ENCODE peak calls at places on chromosomes 6 and 20, in five cellular contexts. One of them, this sample, is unnamed.

GRCh38 chr6:81962198-81962597 is 209.7 kb upstream of the TENT5A start:
- DNase-seq in H1: no peak
- DNase-seq in H9: no peak
- DNase-seq in mesenchymal stem cell: no peak
- DNase-seq in trophoblast cell: no peak
- DNase-seq in this sample: no peak

GRCh38 chr6:57313711-57314471 is 3.5 kb upstream of the PRIM2 start:
- DNase-seq in H9: no peak
- DNase-seq in mesenchymal stem cell: peak
- DNase-seq in H1: no peak
- DNase-seq in trophoblast cell: no peak
- DNase-seq in this sample: no peak

GRCh38 chr6:56808871-56809359 is 146.0 kb upstream of the BEND6 start:
- DNase-seq in H9: no peak
- DNase-seq in H1: no peak
- DNase-seq in trophoblast cell: peak
- DNase-seq in mesenchymal stem cell: peak
- DNase-seq in this sample: no peak

GRCh38 chr20:54115172-54115854 is 44.9 kb upstream of the BCAS1 start:
- DNase-seq in trophoblast cell: no peak
- DNase-seq in H1: no peak
- DNase-seq in mesenchymal stem cell: no peak
- DNase-seq in H9: no peak
- DNase-seq in this sample: no peak

GRCh38 chr20:2742934-2743559 is 50.5 kb downstream of the EBF4 start:
- DNase-seq in H9: peak
- DNase-seq in mesenchymal stem cell: peak
- DNase-seq in H1: peak
- DNase-seq in trophoblast cell: peak
- DNase-seq in this sample: peak

GRCh38 chr20:25247100-25247665 is 702 bp upstream of the PYGB start:
- DNase-seq in H9: peak
- DNase-seq in H1: no peak
- DNase-seq in trophoblast cell: no peak
- DNase-seq in mesenchymal stem cell: peak
- DNase-seq in this sample: peak

GRCh38 chr6:151414641-151415260 is 23.4 kb upstream of the ZBTB2 start:
- DNase-seq in mesenchymal stem cell: no peak
- DNase-seq in H1: no peak
- DNase-seq in H9: no peak
- DNase-seq in trophoblast cell: no peak
- DNase-seq in this sample: no peak

GRCh38 chr20:5480824-5481600 is 164.3 kb upstream of the PROKR2 start:
- DNase-seq in H9: no peak
- DNase-seq in trophoblast cell: no peak
- DNase-seq in mesenchymal stem cell: no peak
- DNase-seq in H1: no peak
- DNase-seq in this sample: no peak

GRCh38 chr20:35630636-35631035 is 15.0 kb downstream of the SPAG4 start:
- DNase-seq in mesenchymal stem cell: no peak
- DNase-seq in H9: peak
- DNase-seq in H1: no peak
- DNase-seq in trophoblast cell: no peak
- DNase-seq in this sample: no peak

GRCh38 chr6:11008821-11009220 is 35.3 kb downstream of the ELOVL2 start:
- DNase-seq in H9: no peak
- DNase-seq in mesenchymal stem cell: peak
- DNase-seq in H1: no peak
- DNase-seq in trophoblast cell: no peak
- DNase-seq in this sample: no peak

GRCh38 chr6:45872827-45873226 is 142.8 kb downstream of the CLIC5 start:
- DNase-seq in mesenchymal stem cell: no peak
- DNase-seq in H9: no peak
- DNase-seq in trophoblast cell: no peak
- DNase-seq in H1: no peak
- DNase-seq in this sample: no peak

GRCh38 chr6:113293106-113293505 is 564.0 kb upstream of the MARCKS start:
- DNase-seq in mesenchymal stem cell: no peak
- DNase-seq in trophoblast cell: no peak
- DNase-seq in H9: no peak
- DNase-seq in H1: no peak
- DNase-seq in this sample: no peak

GRCh38 chr6:165605182-165605875 is 57.7 kb downstream of the PDE10A start:
- DNase-seq in H1: no peak
- DNase-seq in mesenchymal stem cell: no peak
- DNase-seq in H9: no peak
- DNase-seq in trophoblast cell: no peak
- DNase-seq in this sample: no peak

GRCh38 chr20:1301031-1301529 is 27.9 kb downstream of the SDCBP2 start:
- DNase-seq in trophoblast cell: no peak
- DNase-seq in H1: no peak
- DNase-seq in H9: peak
- DNase-seq in mesenchymal stem cell: peak
- DNase-seq in this sample: no peak

GRCh38 chr20:62946918-62947317 is 5.6 kb upstream of the SLC17A9 start:
- DNase-seq in trophoblast cell: no peak
- DNase-seq in mesenchymal stem cell: no peak
- DNase-seq in H1: no peak
- DNase-seq in H9: no peak
- DNase-seq in this sample: no peak

GRCh38 chr20:57439432-57439831 is 48.2 kb downstream of the RBM38 start:
- DNase-seq in H1: no peak
- DNase-seq in H9: no peak
- DNase-seq in mesenchymal stem cell: no peak
- DNase-seq in trophoblast cell: no peak
- DNase-seq in this sample: no peak

GRCh38 chr20:39155996-39156395 is 193.9 kb downstream of the DHX35 start:
- DNase-seq in mesenchymal stem cell: no peak
- DNase-seq in trophoblast cell: no peak
- DNase-seq in H1: no peak
- DNase-seq in H9: no peak
- DNase-seq in this sample: no peak

GRCh38 chr6:3419624-3420272 is 37.1 kb downstream of the SLC22A23 start:
- DNase-seq in H9: no peak
- DNase-seq in H1: no peak
- DNase-seq in mesenchymal stem cell: peak
- DNase-seq in trophoblast cell: peak
- DNase-seq in this sample: no peak

GRCh38 chr6:86934365-86934764 is 3.0 kb upstream of the HTR1E start:
- DNase-seq in mesenchymal stem cell: no peak
- DNase-seq in H9: no peak
- DNase-seq in H1: no peak
- DNase-seq in trophoblast cell: no peak
- DNase-seq in this sample: no peak

GRCh38 chr20:41275181-41275793 is 42.2 kb downstream of the ZHX3 start:
- DNase-seq in mesenchymal stem cell: peak
- DNase-seq in H9: no peak
- DNase-seq in trophoblast cell: no peak
- DNase-seq in H1: no peak
- DNase-seq in this sample: no peak

GRCh38 chr20:10131612-10132345 is 86.9 kb upstream of the SNAP25 start:
- DNase-seq in mesenchymal stem cell: no peak
- DNase-seq in H1: peak
- DNase-seq in H9: peak
- DNase-seq in trophoblast cell: no peak
- DNase-seq in this sample: no peak

GRCh38 chr6:125769147-125769783 is 19.8 kb downstream of the HEY2 start:
- DNase-seq in H9: no peak
- DNase-seq in trophoblast cell: no peak
- DNase-seq in mesenchymal stem cell: no peak
- DNase-seq in H1: no peak
- DNase-seq in this sample: no peak

GRCh38 chr6:168496932-168497331 is 55.9 kb downstream of the SMOC2 start:
- DNase-seq in trophoblast cell: no peak
- DNase-seq in H9: peak
- DNase-seq in H1: no peak
- DNase-seq in mesenchymal stem cell: no peak
- DNase-seq in this sample: no peak

GRCh38 chr20:5402903-5403531 is 86.3 kb upstream of the PROKR2 start:
- DNase-seq in H1: no peak
- DNase-seq in trophoblast cell: no peak
- DNase-seq in H9: peak
- DNase-seq in mesenchymal stem cell: peak
- DNase-seq in this sample: peak

GRCh38 chr6:131597448-131597847 is 24.4 kb downstream of the ARG1 start:
- DNase-seq in H1: no peak
- DNase-seq in H9: no peak
- DNase-seq in trophoblast cell: no peak
- DNase-seq in mesenchymal stem cell: peak
- DNase-seq in this sample: no peak

GRCh38 chr6:169966312-169967181 is 215.1 kb downstream of the ERMARD start:
- DNase-seq in H9: no peak
- DNase-seq in H1: no peak
- DNase-seq in mesenchymal stem cell: no peak
- DNase-seq in trophoblast cell: no peak
- DNase-seq in this sample: no peak

GRCh38 chr20:34302312-34302722 is 838 bp downstream of the AHCY start:
- DNase-seq in H1: no peak
- DNase-seq in trophoblast cell: peak
- DNase-seq in mesenchymal stem cell: peak
- DNase-seq in H9: no peak
- DNase-seq in this sample: no peak

GRCh38 chr20:5127204-5127858 is 523 bp downstream of the CDS2 start:
- DNase-seq in trophoblast cell: no peak
- DNase-seq in H1: no peak
- DNase-seq in mesenchymal stem cell: peak
- DNase-seq in H9: peak
- DNase-seq in this sample: peak

GRCh38 chr6:54892831-54893230 is 46.3 kb downstream of the FAM83B start:
- DNase-seq in mesenchymal stem cell: peak
- DNase-seq in H1: no peak
- DNase-seq in trophoblast cell: no peak
- DNase-seq in H9: no peak
- DNase-seq in this sample: no peak

GRCh38 chr6:67287566-67287965 is 1347.5 kb upstream of the ADGRB3 start:
- DNase-seq in mesenchymal stem cell: no peak
- DNase-seq in H9: no peak
- DNase-seq in trophoblast cell: no peak
- DNase-seq in H1: no peak
- DNase-seq in this sample: no peak

GRCh38 chr6:104404377-104404776 is 455.3 kb downstream of the HACE1 start:
- DNase-seq in trophoblast cell: peak
- DNase-seq in H1: no peak
- DNase-seq in H9: no peak
- DNase-seq in mesenchymal stem cell: no peak
- DNase-seq in this sample: no peak

GRCh38 chr6:134173936-134174789 is 121.7 kb upstream of the SLC2A12 start:
- DNase-seq in H1: no peak
- DNase-seq in H9: peak
- DNase-seq in mesenchymal stem cell: peak
- DNase-seq in trophoblast cell: peak
- DNase-seq in this sample: peak

GRCh38 chr20:13995841-13996240 is 525 bp downstream of the MACROD2 start:
- DNase-seq in H1: no peak
- DNase-seq in mesenchymal stem cell: no peak
- DNase-seq in H9: peak
- DNase-seq in trophoblast cell: no peak
- DNase-seq in this sample: no peak

GRCh38 chr20:31570021-31570463 is 35.0 kb upstream of the ID1 start:
- DNase-seq in trophoblast cell: no peak
- DNase-seq in H1: no peak
- DNase-seq in mesenchymal stem cell: no peak
- DNase-seq in H9: no peak
- DNase-seq in this sample: no peak
- H4K91ac ChIP-seq in trophoblast cell: peak
- H4K91ac ChIP-seq in H1: no peak
- H4K91ac ChIP-seq in mesenchymal stem cell: peak
- H4K91ac ChIP-seq in H9: no peak
- H4K91ac ChIP-seq in this sample: no peak

DNA sequence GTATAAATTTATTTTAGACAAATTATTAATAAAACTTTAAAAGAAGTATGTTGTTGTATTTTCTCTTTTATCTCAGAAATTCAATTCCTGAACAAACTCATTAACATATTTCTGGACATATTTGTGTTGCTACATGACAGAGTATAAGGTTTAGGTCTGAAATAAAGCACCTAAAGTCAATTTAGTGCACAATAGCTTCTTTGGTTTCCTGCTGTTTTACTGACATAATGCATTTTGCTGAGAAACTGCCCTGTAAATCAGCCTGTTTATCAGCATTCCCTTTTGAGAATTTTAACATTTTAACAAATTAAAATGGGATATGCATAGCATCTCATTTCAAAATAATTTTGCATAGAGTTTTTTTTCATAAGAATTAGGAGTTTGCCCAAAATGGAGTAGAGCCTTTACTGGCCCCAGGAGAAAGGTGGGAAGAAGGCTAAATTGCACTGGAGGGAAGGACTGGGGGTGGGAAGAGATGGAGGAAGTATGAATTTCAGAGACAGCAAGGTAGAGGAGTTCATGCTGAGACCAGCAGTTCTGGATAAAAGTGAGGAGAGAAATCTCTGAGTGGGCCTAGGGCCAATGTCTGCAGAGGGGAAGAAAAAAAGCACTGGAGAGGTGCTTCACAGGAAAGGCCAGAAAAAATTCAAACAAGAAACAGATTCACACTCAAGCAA is 324.2 kb upstream of the HSF2 start:
- DNase-seq in trophoblast cell: no peak
- DNase-seq in mesenchymal stem cell: no peak
- DNase-seq in H1: no peak
- DNase-seq in H9: no peak
- DNase-seq in this sample: no peak
- H2BK12ac ChIP-seq in trophoblast cell: no peak
- H2BK12ac ChIP-seq in mesenchymal stem cell: no peak
- H2BK12ac ChIP-seq in H1: no peak
- H2BK12ac ChIP-seq in H9: no peak
- H2BK12ac ChIP-seq in this sample: no peak

GRCh38 chr20:46709459-46710148 is at the start of gene SLC2A10:
- DNase-seq in H9: peak
- DNase-seq in H1: no peak
- DNase-seq in mesenchymal stem cell: peak
- DNase-seq in trophoblast cell: no peak
- DNase-seq in this sample: peak
- H3K9ac ChIP-seq in H9: peak
- H3K9ac ChIP-seq in H1: peak
- H3K9ac ChIP-seq in mesenchymal stem cell: peak
- H3K9ac ChIP-seq in trophoblast cell: peak
- H3K9ac ChIP-seq in this sample: peak

GRCh38 chr6:34391711-34392496 is 565 bp downstream of the NUDT3 start:
- DNase-seq in H9: peak
- DNase-seq in H1: no peak
- DNase-seq in trophoblast cell: peak
- DNase-seq in mesenchymal stem cell: peak
- DNase-seq in this sample: peak
- H4K91ac ChIP-seq in H9: no peak
- H4K91ac ChIP-seq in H1: peak
- H4K91ac ChIP-seq in trophoblast cell: peak
- H4K91ac ChIP-seq in mesenchymal stem cell: peak
- H4K91ac ChIP-seq in this sample: no peak

GRCh38 chr20:64108731-64109389 is 1.5 kb upstream of the NPBWR2 start:
- DNase-seq in trophoblast cell: no peak
- DNase-seq in mesenchymal stem cell: no peak
- DNase-seq in H9: no peak
- DNase-seq in H1: no peak
- DNase-seq in this sample: no peak
- H2BK12ac ChIP-seq in trophoblast cell: no peak
- H2BK12ac ChIP-seq in mesenchymal stem cell: no peak
- H2BK12ac ChIP-seq in H9: no peak
- H2BK12ac ChIP-seq in H1: no peak
- H2BK12ac ChIP-seq in this sample: no peak

GRCh38 chr6:41228616-41229015 is 467 bp downstream of the TREML4 start:
- DNase-seq in H1: no peak
- DNase-seq in mesenchymal stem cell: peak
- DNase-seq in trophoblast cell: peak
- DNase-seq in H9: peak
- DNase-seq in this sample: no peak
- H3K9ac ChIP-seq in H1: no peak
- H3K9ac ChIP-seq in mesenchymal stem cell: no peak
- H3K9ac ChIP-seq in trophoblast cell: no peak
- H3K9ac ChIP-seq in H9: no peak
- H3K9ac ChIP-seq in this sample: no peak